ENCODE peak calls at places on chromosomes 4 and X, in four cellular contexts. One of them, this sample, is unnamed.

GRCh38 chrX:84168574-84168973 is 19.4 kb downstream of the RPS6KA6 start:
- DNase-seq in uterus: no peak
- DNase-seq in upper lobe of left lung: no peak
- DNase-seq in mucosa of descending colon: no peak
- DNase-seq in this sample: no peak

GRCh38 chr4:17064959-17065358 is 166.5 kb upstream of the LDB2 start:
- DNase-seq in uterus: no peak
- DNase-seq in upper lobe of left lung: no peak
- DNase-seq in mucosa of descending colon: no peak
- DNase-seq in this sample: no peak

GRCh38 chr4:174198396-174199179 is 84.9 kb downstream of the FBXO8 start:
- DNase-seq in uterus: no peak
- DNase-seq in upper lobe of left lung: no peak
- DNase-seq in mucosa of descending colon: no peak
- DNase-seq in this sample: no peak

GRCh38 chrX:19765628-19766027 is 121.8 kb downstream of the SH3KBP1 start:
- DNase-seq in uterus: no peak
- DNase-seq in upper lobe of left lung: no peak
- DNase-seq in mucosa of descending colon: no peak
- DNase-seq in this sample: no peak

GRCh38 chrX:27966492-27966891 is 14.8 kb downstream of the DCAF8L1 start:
- DNase-seq in uterus: no peak
- DNase-seq in upper lobe of left lung: no peak
- DNase-seq in mucosa of descending colon: peak; percentile 29
- DNase-seq in this sample: no peak

GRCh38 chrX:44975666-44976263 is 102.8 kb downstream of the KDM6A start:
- DNase-seq in uterus: no peak
- DNase-seq in upper lobe of left lung: no peak
- DNase-seq in mucosa of descending colon: no peak
- DNase-seq in this sample: no peak

GRCh38 chrX:69285401-69285871 is 120.2 kb upstream of the PJA1 start:
- DNase-seq in uterus: peak; percentile 84
- DNase-seq in upper lobe of left lung: no peak
- DNase-seq in mucosa of descending colon: peak; percentile 15
- DNase-seq in this sample: no peak

GRCh38 chr4:52376107-52376704 is 282.9 kb downstream of the USP46 start:
- DNase-seq in uterus: peak; percentile 30
- DNase-seq in upper lobe of left lung: no peak
- DNase-seq in mucosa of descending colon: peak; percentile 64
- DNase-seq in this sample: no peak

GRCh38 chr4:38177792-38178665 is 217.8 kb downstream of the PTTG2 start:
- DNase-seq in uterus: peak; percentile 78
- DNase-seq in upper lobe of left lung: peak; percentile 94
- DNase-seq in mucosa of descending colon: peak; percentile 83
- DNase-seq in this sample: no peak

GRCh38 chrX:68686684-68687045 is 39.2 kb downstream of the STARD8 start:
- DNase-seq in uterus: peak; percentile 61
- DNase-seq in upper lobe of left lung: peak; percentile 61
- DNase-seq in mucosa of descending colon: no peak
- DNase-seq in this sample: no peak

GRCh38 chrX:107773206-107773605 is 2.4 kb downstream of the TSC22D3 start:
- DNase-seq in uterus: no peak
- DNase-seq in upper lobe of left lung: no peak
- DNase-seq in mucosa of descending colon: no peak
- DNase-seq in this sample: no peak

GRCh38 chrX:116204947-116205346 is 34.4 kb downstream of the AGTR2 start:
- DNase-seq in uterus: no peak
- DNase-seq in upper lobe of left lung: no peak
- DNase-seq in mucosa of descending colon: peak; percentile 4
- DNase-seq in this sample: no peak

GRCh38 chr4:66568431-66568830 is 898.1 kb upstream of the EPHA5 start:
- DNase-seq in uterus: no peak
- DNase-seq in upper lobe of left lung: no peak
- DNase-seq in mucosa of descending colon: no peak
- DNase-seq in this sample: no peak

GRCh38 chr4:94488667-94489066 is 36.9 kb downstream of the PDLIM5 start:
- DNase-seq in uterus: no peak
- DNase-seq in upper lobe of left lung: no peak
- DNase-seq in mucosa of descending colon: no peak
- DNase-seq in this sample: peak; percentile 53

GRCh38 chrX:9562851-9563250 is 98.0 kb downstream of the TBL1X start:
- DNase-seq in uterus: no peak
- DNase-seq in upper lobe of left lung: no peak
- DNase-seq in mucosa of descending colon: no peak
- DNase-seq in this sample: peak; percentile 60

GRCh38 chr4:40173470-40173875 is 23.4 kb upstream of the RHOH start:
- DNase-seq in uterus: no peak
- DNase-seq in upper lobe of left lung: no peak
- DNase-seq in mucosa of descending colon: no peak
- DNase-seq in this sample: no peak

GRCh38 chrX:144586756-144587155 is 660.5 kb upstream of the SPANXN1 start:
- DNase-seq in uterus: no peak
- DNase-seq in upper lobe of left lung: no peak
- DNase-seq in mucosa of descending colon: no peak
- DNase-seq in this sample: peak; percentile 50

GRCh38 chr4:39627413-39627812 is 11.3 kb downstream of the SMIM14 start:
- DNase-seq in uterus: no peak
- DNase-seq in upper lobe of left lung: no peak
- DNase-seq in mucosa of descending colon: no peak
- DNase-seq in this sample: no peak

GRCh38 chrX:373641-374471 is 12.9 kb downstream of the PPP2R3B start:
- DNase-seq in uterus: no peak
- DNase-seq in upper lobe of left lung: no peak
- DNase-seq in mucosa of descending colon: no peak
- DNase-seq in this sample: no peak

GRCh38 chr4:119728692-119729593 is 100.3 kb upstream of the PDE5A start:
- DNase-seq in uterus: no peak
- DNase-seq in upper lobe of left lung: no peak
- DNase-seq in mucosa of descending colon: no peak
- DNase-seq in this sample: peak; percentile 94

GRCh38 chrX:107936434-107936730 is 45.8 kb downstream of the TEX13B start:
- DNase-seq in uterus: no peak
- DNase-seq in upper lobe of left lung: no peak
- DNase-seq in mucosa of descending colon: no peak
- DNase-seq in this sample: no peak

GRCh38 chr4:140048419-140049022 is 105.5 kb downstream of the MAML3 start:
- DNase-seq in uterus: no peak
- DNase-seq in upper lobe of left lung: no peak
- DNase-seq in mucosa of descending colon: no peak
- DNase-seq in this sample: no peak

GRCh38 chr4:141721174-141721573 is 84.8 kb downstream of the IL15 start:
- DNase-seq in uterus: no peak
- DNase-seq in upper lobe of left lung: no peak
- DNase-seq in mucosa of descending colon: no peak
- DNase-seq in this sample: no peak

GRCh38 chrX:22999696-23000223 is at the start of gene DDX53:
- DNase-seq in uterus: no peak
- DNase-seq in upper lobe of left lung: no peak
- DNase-seq in mucosa of descending colon: no peak
- DNase-seq in this sample: no peak

GRCh38 chrX:154797006-154797405 is 8.3 kb downstream of the MPP1 start:
- DNase-seq in uterus: no peak
- DNase-seq in upper lobe of left lung: no peak
- DNase-seq in mucosa of descending colon: no peak
- DNase-seq in this sample: no peak

GRCh38 chrX:22577181-22577580 is 304.5 kb downstream of the CBLL2 start:
- DNase-seq in uterus: no peak
- DNase-seq in upper lobe of left lung: no peak
- DNase-seq in mucosa of descending colon: no peak
- DNase-seq in this sample: peak; percentile 57

GRCh38 chr4:136562842-136563241 is 969.5 kb downstream of the PCDH18 start:
- DNase-seq in uterus: no peak
- DNase-seq in upper lobe of left lung: no peak
- DNase-seq in mucosa of descending colon: no peak
- DNase-seq in this sample: no peak

GRCh38 chrX:137566746-137567473 is 983 bp downstream of the ZIC3 start:
- DNase-seq in uterus: no peak
- DNase-seq in upper lobe of left lung: no peak
- DNase-seq in mucosa of descending colon: no peak
- DNase-seq in this sample: no peak
- H3K4me3 ChIP-seq in uterus: peak overlapping the region; percentile 43
- H3K4me3 ChIP-seq in upper lobe of left lung: no peak overlapping the region
- H3K4me3 ChIP-seq in mucosa of descending colon: no peak overlapping the region
- H3K4me3 ChIP-seq in this sample: no peak overlapping the region

DNA sequence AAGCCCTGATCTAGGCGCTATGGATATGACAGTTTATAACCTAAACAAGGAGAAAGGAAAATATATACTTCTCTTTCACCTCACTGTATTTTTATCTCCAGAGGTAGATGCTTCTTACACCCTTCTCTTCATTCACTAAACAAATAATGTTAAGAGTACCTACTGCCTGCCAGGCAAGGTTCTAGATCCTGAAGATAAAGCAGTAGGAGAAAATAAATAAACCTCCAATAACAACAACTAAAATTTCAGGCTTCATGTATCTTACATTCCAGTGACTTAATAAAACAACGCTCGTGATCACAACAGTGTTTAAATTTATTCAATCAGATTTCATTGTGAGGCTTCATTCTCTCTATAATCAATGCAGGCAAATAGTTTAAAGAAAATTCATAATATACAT is 20.6 kb downstream of the PDGFC start:
- DNase-seq in uterus: no peak
- DNase-seq in upper lobe of left lung: no peak
- DNase-seq in mucosa of descending colon: no peak
- DNase-seq in this sample: no peak
- H3K4me1 ChIP-seq in uterus: peaks cover 18% of the 10 kb centered on the region
- H3K4me1 ChIP-seq in upper lobe of left lung: no peaks in the 10 kb centered on the region
- H3K4me1 ChIP-seq in mucosa of descending colon: no peaks in the 10 kb centered on the region
- H3K4me1 ChIP-seq in this sample: peaks cover 16% of the 10 kb centered on the region

DNA sequence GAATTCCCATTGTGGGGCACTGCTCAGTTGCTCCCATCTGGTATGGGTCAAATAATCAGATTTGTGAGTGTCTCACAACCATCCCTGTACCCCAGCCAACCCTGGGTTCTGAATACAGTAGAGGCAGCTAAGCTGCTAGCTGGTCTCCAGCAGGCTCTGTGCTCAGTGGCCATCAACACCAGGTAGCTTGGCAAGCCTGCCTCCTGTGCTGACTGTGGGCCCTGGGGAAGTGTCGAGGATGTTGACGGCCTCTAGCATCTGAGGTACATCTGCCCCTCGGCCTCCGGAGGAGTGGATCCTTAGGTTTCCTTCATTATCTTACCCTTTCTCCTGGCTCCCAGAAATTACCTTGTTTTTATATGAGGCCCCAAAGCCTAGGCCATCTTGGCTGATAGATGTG is 13.3 kb downstream of the RNF4 start:
- DNase-seq in uterus: no peak
- DNase-seq in upper lobe of left lung: no peak
- DNase-seq in mucosa of descending colon: no peak
- DNase-seq in this sample: no peak
- H3K4me3 ChIP-seq in uterus: no peak overlapping the region
- H3K4me3 ChIP-seq in upper lobe of left lung: no peak overlapping the region
- H3K4me3 ChIP-seq in mucosa of descending colon: no peak overlapping the region
- H3K4me3 ChIP-seq in this sample: no peak overlapping the region

GRCh38 chrX:148500428-148501120 is at the start of gene AFF2:
- DNase-seq in uterus: no peak
- DNase-seq in upper lobe of left lung: peak; percentile 31
- DNase-seq in mucosa of descending colon: peak; percentile 18
- DNase-seq in this sample: no peak

GRCh38 chrX:148498067-148498466 is 2.4 kb upstream of the AFF2 start:
- DNase-seq in uterus: no peak
- DNase-seq in upper lobe of left lung: no peak
- DNase-seq in mucosa of descending colon: no peak
- DNase-seq in this sample: no peak

GRCh38 chrX:148501121-148502066 is 977 bp downstream of the AFF2 start:
- DNase-seq in uterus: no peak
- DNase-seq in upper lobe of left lung: no peak
- DNase-seq in mucosa of descending colon: peak; percentile 1
- DNase-seq in this sample: no peak

GRCh38 chrX:148504412-148504950 is 4.1 kb downstream of the AFF2 start:
- DNase-seq in uterus: no peak
- DNase-seq in upper lobe of left lung: no peak
- DNase-seq in mucosa of descending colon: no peak
- DNase-seq in this sample: no peak

GRCh38 chrX:148499638-148500427 is 584 bp upstream of the AFF2 start:
- DNase-seq in uterus: no peak
- DNase-seq in upper lobe of left lung: no peak
- DNase-seq in mucosa of descending colon: no peak
- DNase-seq in this sample: no peak
- H3K4me1 ChIP-seq in uterus: no peaks in the 10 kb centered on the region
- H3K4me1 ChIP-seq in upper lobe of left lung: no peaks in the 10 kb centered on the region
- H3K4me1 ChIP-seq in mucosa of descending colon: no peaks in the 10 kb centered on the region
- H3K4me1 ChIP-seq in this sample: no peaks in the 10 kb centered on the region

GRCh38 chrX:103439161-103439560 is 62.8 kb downstream of the BEX3 start:
- DNase-seq in uterus: no peak
- DNase-seq in upper lobe of left lung: no peak
- DNase-seq in mucosa of descending colon: no peak
- DNase-seq in this sample: no peak
- H3K4me3 ChIP-seq in uterus: no peak overlapping the region
- H3K4me3 ChIP-seq in upper lobe of left lung: no peak overlapping the region
- H3K4me3 ChIP-seq in mucosa of descending colon: no peak overlapping the region
- H3K4me3 ChIP-seq in this sample: no peak overlapping the region

This sample was measured in PC-9.